ENCODE peak calls at places on chromosome 21, in ten cellular contexts. One of them, this sample, is unnamed.

GRCh38 chr21:40846566-40847411 is at the start of gene DSCAM:
- DNase-seq in spleen: no peak
- DNase-seq in kidney: no peak
- DNase-seq in ovary: no peak
- DNase-seq in lower lobe of right lung: no peak
- DNase-seq in colonic mucosa: no peak
- DNase-seq in upper lobe of right lung: no peak
- DNase-seq in breast epithelium: no peak
- DNase-seq in astrocyte: peak; percentile 18
- DNase-seq in heart left ventricle: no peak
- DNase-seq in this sample: no peak

GRCh38 chr21:43865471-43866181 is 603 bp downstream of the AGPAT3 start:
- DNase-seq in colonic mucosa: peak; percentile 69
- DNase-seq in ovary: peak; percentile 51
- DNase-seq in heart left ventricle: peak; percentile 59
- DNase-seq in lower lobe of right lung: peak; percentile 77
- DNase-seq in astrocyte: no peak
- DNase-seq in breast epithelium: no peak
- DNase-seq in kidney: no peak
- DNase-seq in spleen: peak; percentile 91
- DNase-seq in upper lobe of right lung: peak; percentile 83
- DNase-seq in this sample: peak; percentile 29

GRCh38 chr21:34670220-34670961 is 1.6 kb downstream of the CLIC6 start:
- DNase-seq in lower lobe of right lung: no peak
- DNase-seq in heart left ventricle: no peak
- DNase-seq in colonic mucosa: peak; percentile 60
- DNase-seq in kidney: peak; percentile 74
- DNase-seq in breast epithelium: no peak
- DNase-seq in ovary: peak; percentile 22
- DNase-seq in astrocyte: no peak
- DNase-seq in upper lobe of right lung: peak; percentile 72
- DNase-seq in spleen: peak; percentile 74
- DNase-seq in this sample: no peak

GRCh38 chr21:35390013-35390776 is 341.1 kb upstream of the RUNX1 start:
- DNase-seq in upper lobe of right lung: no peak
- DNase-seq in spleen: no peak
- DNase-seq in breast epithelium: no peak
- DNase-seq in astrocyte: peak; percentile 83
- DNase-seq in kidney: no peak
- DNase-seq in heart left ventricle: no peak
- DNase-seq in lower lobe of right lung: no peak
- DNase-seq in ovary: no peak
- DNase-seq in colonic mucosa: no peak
- DNase-seq in this sample: no peak

GRCh38 chr21:37873655-37874054 is 42.6 kb downstream of the KCNJ6 start:
- DNase-seq in spleen: no peak
- DNase-seq in kidney: no peak
- DNase-seq in breast epithelium: no peak
- DNase-seq in upper lobe of right lung: no peak
- DNase-seq in heart left ventricle: no peak
- DNase-seq in lower lobe of right lung: no peak
- DNase-seq in colonic mucosa: no peak
- DNase-seq in ovary: no peak
- DNase-seq in astrocyte: no peak
- DNase-seq in this sample: no peak

GRCh38 chr21:41219498-41220207 is 51.7 kb downstream of the BACE2 start:
- DNase-seq in upper lobe of right lung: no peak
- DNase-seq in colonic mucosa: no peak
- DNase-seq in spleen: no peak
- DNase-seq in lower lobe of right lung: no peak
- DNase-seq in ovary: no peak
- DNase-seq in breast epithelium: no peak
- DNase-seq in astrocyte: peak; percentile 49
- DNase-seq in kidney: no peak
- DNase-seq in heart left ventricle: no peak
- DNase-seq in this sample: no peak

GRCh38 chr21:29511076-29511475 is 212.4 kb downstream of the BACH1 start:
- DNase-seq in colonic mucosa: no peak
- DNase-seq in heart left ventricle: no peak
- DNase-seq in spleen: no peak
- DNase-seq in ovary: no peak
- DNase-seq in lower lobe of right lung: no peak
- DNase-seq in kidney: no peak
- DNase-seq in astrocyte: peak; percentile 61
- DNase-seq in upper lobe of right lung: no peak
- DNase-seq in breast epithelium: no peak
- DNase-seq in this sample: no peak

GRCh38 chr21:46667191-46667734 is 31.8 kb downstream of the PRMT2 start:
- DNase-seq in lower lobe of right lung: no peak
- DNase-seq in ovary: no peak
- DNase-seq in spleen: no peak
- DNase-seq in upper lobe of right lung: no peak
- DNase-seq in astrocyte: peak; percentile 39
- DNase-seq in kidney: no peak
- DNase-seq in heart left ventricle: no peak
- DNase-seq in colonic mucosa: no peak
- DNase-seq in breast epithelium: no peak
- DNase-seq in this sample: no peak

GRCh38 chr21:45988366-45989347 is 7.1 kb downstream of the COL6A1 start:
- DNase-seq in colonic mucosa: no peak
- DNase-seq in astrocyte: no peak
- DNase-seq in kidney: peak; percentile 65
- DNase-seq in upper lobe of right lung: peak; percentile 50
- DNase-seq in heart left ventricle: peak; percentile 6
- DNase-seq in ovary: peak; percentile 73
- DNase-seq in breast epithelium: peak; percentile 50
- DNase-seq in spleen: peak; percentile 56
- DNase-seq in lower lobe of right lung: no peak
- DNase-seq in this sample: no peak

GRCh38 chr21:21295303-21295702 is 297.1 kb downstream of the NCAM2 start:
- DNase-seq in upper lobe of right lung: no peak
- DNase-seq in kidney: no peak
- DNase-seq in ovary: no peak
- DNase-seq in heart left ventricle: no peak
- DNase-seq in lower lobe of right lung: no peak
- DNase-seq in breast epithelium: no peak
- DNase-seq in spleen: no peak
- DNase-seq in colonic mucosa: no peak
- DNase-seq in astrocyte: no peak
- DNase-seq in this sample: no peak
- H3K27ac ChIP-seq in upper lobe of right lung: no peak overlapping the region
- H3K27ac ChIP-seq in kidney: no peak overlapping the region
- H3K27ac ChIP-seq in ovary: no peak overlapping the region
- H3K27ac ChIP-seq in heart left ventricle: no peak overlapping the region
- H3K27ac ChIP-seq in lower lobe of right lung: no peak overlapping the region
- H3K27ac ChIP-seq in breast epithelium: no peak overlapping the region
- H3K27ac ChIP-seq in spleen: no peak overlapping the region
- H3K27ac ChIP-seq in colonic mucosa: no peak overlapping the region
- H3K27ac ChIP-seq in astrocyte: no peak overlapping the region
- H3K27ac ChIP-seq in this sample: no peak overlapping the region

GRCh38 chr21:42521805-42522204 is 8.2 kb downstream of the SLC37A1 start:
- DNase-seq in ovary: no peak
- DNase-seq in breast epithelium: no peak
- DNase-seq in heart left ventricle: no peak
- DNase-seq in upper lobe of right lung: no peak
- DNase-seq in colonic mucosa: no peak
- DNase-seq in kidney: no peak
- DNase-seq in spleen: no peak
- DNase-seq in lower lobe of right lung: no peak
- DNase-seq in astrocyte: no peak
- DNase-seq in this sample: no peak

GRCh38 chr21:42522271-42522670 is 8.6 kb downstream of the SLC37A1 start:
- DNase-seq in breast epithelium: no peak
- DNase-seq in spleen: no peak
- DNase-seq in heart left ventricle: no peak
- DNase-seq in upper lobe of right lung: no peak
- DNase-seq in kidney: no peak
- DNase-seq in lower lobe of right lung: no peak
- DNase-seq in astrocyte: no peak
- DNase-seq in colonic mucosa: no peak
- DNase-seq in ovary: no peak
- DNase-seq in this sample: no peak

GRCh38 chr21:42521384-42521783 is 7.7 kb downstream of the SLC37A1 start:
- DNase-seq in astrocyte: no peak
- DNase-seq in colonic mucosa: no peak
- DNase-seq in kidney: no peak
- DNase-seq in ovary: no peak
- DNase-seq in heart left ventricle: no peak
- DNase-seq in spleen: no peak
- DNase-seq in lower lobe of right lung: no peak
- DNase-seq in breast epithelium: no peak
- DNase-seq in upper lobe of right lung: no peak
- DNase-seq in this sample: no peak

GRCh38 chr21:42522771-42523170 is 9.1 kb downstream of the SLC37A1 start:
- DNase-seq in heart left ventricle: no peak
- DNase-seq in breast epithelium: no peak
- DNase-seq in spleen: no peak
- DNase-seq in ovary: no peak
- DNase-seq in lower lobe of right lung: no peak
- DNase-seq in colonic mucosa: no peak
- DNase-seq in kidney: no peak
- DNase-seq in upper lobe of right lung: no peak
- DNase-seq in astrocyte: no peak
- DNase-seq in this sample: no peak

DNA sequence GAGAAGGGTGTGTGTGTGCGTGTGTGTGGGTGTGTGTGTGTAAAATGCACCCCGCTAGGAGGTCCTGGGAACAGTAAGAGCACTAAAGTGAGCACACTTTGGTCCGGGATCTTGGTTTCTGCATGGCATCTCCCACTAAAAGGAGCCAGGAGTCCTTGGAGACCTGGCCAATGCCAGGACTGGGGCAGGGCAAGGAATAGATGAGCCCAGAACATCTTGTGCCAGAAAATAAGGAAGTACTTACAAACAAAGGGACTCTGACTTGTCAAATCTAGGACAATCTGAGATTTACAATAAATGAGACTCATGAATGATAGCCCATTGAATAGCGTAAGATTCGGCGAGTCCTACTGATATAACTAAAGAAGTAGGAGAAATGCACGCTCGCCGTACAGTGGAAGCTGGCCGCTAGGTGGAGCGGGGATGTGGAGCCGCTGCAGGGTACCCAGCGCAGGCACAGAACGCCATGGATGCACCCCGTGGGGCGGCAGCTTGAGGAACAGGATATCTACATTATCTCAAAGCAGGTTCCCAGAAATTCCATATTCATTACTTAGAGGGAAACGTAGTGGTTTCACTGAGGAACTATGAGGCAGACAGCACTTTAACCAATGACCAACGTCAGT is 7.1 kb downstream of the SLC37A1 start:
- DNase-seq in astrocyte: no peak
- DNase-seq in kidney: no peak
- DNase-seq in spleen: no peak
- DNase-seq in upper lobe of right lung: no peak
- DNase-seq in colonic mucosa: no peak
- DNase-seq in heart left ventricle: no peak
- DNase-seq in ovary: no peak
- DNase-seq in breast epithelium: no peak
- DNase-seq in lower lobe of right lung: no peak
- DNase-seq in this sample: no peak
- TF ChIP-seq CTCF in astrocyte: peak; percentile 27
- TF ChIP-seq CTCF in kidney: no peak
- TF ChIP-seq CTCF in spleen: no peak
- TF ChIP-seq CTCF in upper lobe of right lung: no peak
- TF ChIP-seq CTCF in colonic mucosa: no peak
- TF ChIP-seq CTCF in heart left ventricle: peak; percentile 5
- TF ChIP-seq CTCF in ovary: no peak
- TF ChIP-seq CTCF in breast epithelium: no peak
- TF ChIP-seq CTCF in lower lobe of right lung: no peak
- TF ChIP-seq CTCF in this sample: no peak

GRCh38 chr21:31553926-31554325 is 105.6 kb upstream of the SOD1 start:
- DNase-seq in lower lobe of right lung: no peak
- DNase-seq in colonic mucosa: no peak
- DNase-seq in heart left ventricle: no peak
- DNase-seq in breast epithelium: no peak
- DNase-seq in ovary: no peak
- DNase-seq in upper lobe of right lung: no peak
- DNase-seq in spleen: no peak
- DNase-seq in astrocyte: no peak
- DNase-seq in kidney: peak; percentile 11
- DNase-seq in this sample: no peak

GRCh38 chr21:31554511-31555022 is 104.9 kb upstream of the SOD1 start:
- DNase-seq in spleen: no peak
- DNase-seq in ovary: no peak
- DNase-seq in lower lobe of right lung: no peak
- DNase-seq in upper lobe of right lung: peak; percentile 16
- DNase-seq in kidney: peak; percentile 3
- DNase-seq in colonic mucosa: no peak
- DNase-seq in breast epithelium: no peak
- DNase-seq in heart left ventricle: no peak
- DNase-seq in astrocyte: peak; percentile 82
- DNase-seq in this sample: no peak

GRCh38 chr21:31555741-31556191 is 103.7 kb upstream of the SOD1 start:
- DNase-seq in upper lobe of right lung: peak; percentile 1
- DNase-seq in colonic mucosa: no peak
- DNase-seq in ovary: no peak
- DNase-seq in heart left ventricle: no peak
- DNase-seq in breast epithelium: no peak
- DNase-seq in kidney: peak; percentile 1
- DNase-seq in astrocyte: no peak
- DNase-seq in spleen: no peak
- DNase-seq in lower lobe of right lung: no peak
- DNase-seq in this sample: no peak

GRCh38 chr21:31552826-31553225 is 106.7 kb upstream of the SOD1 start:
- DNase-seq in lower lobe of right lung: no peak
- DNase-seq in breast epithelium: no peak
- DNase-seq in upper lobe of right lung: peak; percentile 9
- DNase-seq in ovary: no peak
- DNase-seq in kidney: peak; percentile 6
- DNase-seq in spleen: no peak
- DNase-seq in astrocyte: no peak
- DNase-seq in colonic mucosa: no peak
- DNase-seq in heart left ventricle: no peak
- DNase-seq in this sample: no peak

GRCh38 chr21:31553461-31553860 is 106.0 kb upstream of the SOD1 start:
- DNase-seq in heart left ventricle: no peak
- DNase-seq in lower lobe of right lung: no peak
- DNase-seq in ovary: no peak
- DNase-seq in spleen: no peak
- DNase-seq in upper lobe of right lung: peak; percentile 32
- DNase-seq in colonic mucosa: no peak
- DNase-seq in breast epithelium: no peak
- DNase-seq in astrocyte: no peak
- DNase-seq in kidney: peak; percentile 30
- DNase-seq in this sample: no peak
- H3K27ac ChIP-seq in heart left ventricle: no peak overlapping the region
- H3K27ac ChIP-seq in lower lobe of right lung: no peak overlapping the region
- H3K27ac ChIP-seq in ovary: no peak overlapping the region
- H3K27ac ChIP-seq in spleen: no peak overlapping the region
- H3K27ac ChIP-seq in upper lobe of right lung: no peak overlapping the region
- H3K27ac ChIP-seq in colonic mucosa: no peak overlapping the region
- H3K27ac ChIP-seq in breast epithelium: no peak overlapping the region
- H3K27ac ChIP-seq in astrocyte: no peak overlapping the region
- H3K27ac ChIP-seq in kidney: no peak overlapping the region
- H3K27ac ChIP-seq in this sample: no peak overlapping the region

DNA sequence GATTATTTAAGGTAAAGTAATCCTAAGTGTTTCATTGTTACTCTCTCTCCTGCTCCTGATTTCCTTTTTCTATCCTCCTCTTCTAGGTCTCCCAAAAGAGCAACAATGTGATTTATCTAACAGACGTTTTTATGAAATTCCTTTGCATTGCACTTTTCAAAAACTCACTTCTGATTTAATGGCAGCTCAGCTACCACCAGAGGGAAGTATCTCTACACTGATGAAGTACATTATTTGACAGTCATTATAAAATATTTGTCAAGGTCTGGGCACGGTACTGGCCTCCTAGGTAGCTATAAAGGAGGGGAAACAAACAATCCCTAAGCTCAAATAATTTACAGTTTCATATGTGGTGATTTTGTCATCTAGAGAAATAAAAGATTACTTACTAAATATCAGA is 15.6 kb downstream of the TMPRSS15 start:
- DNase-seq in colonic mucosa: no peak
- DNase-seq in kidney: no peak
- DNase-seq in heart left ventricle: no peak
- DNase-seq in spleen: no peak
- DNase-seq in breast epithelium: no peak
- DNase-seq in ovary: no peak
- DNase-seq in upper lobe of right lung: no peak
- DNase-seq in lower lobe of right lung: no peak
- DNase-seq in astrocyte: no peak
- DNase-seq in this sample: no peak
- TF ChIP-seq CTCF in colonic mucosa: no peak
- TF ChIP-seq CTCF in kidney: no peak
- TF ChIP-seq CTCF in heart left ventricle: no peak
- TF ChIP-seq CTCF in spleen: no peak
- TF ChIP-seq CTCF in breast epithelium: no peak
- TF ChIP-seq CTCF in ovary: no peak
- TF ChIP-seq CTCF in upper lobe of right lung: no peak
- TF ChIP-seq CTCF in lower lobe of right lung: no peak
- TF ChIP-seq CTCF in astrocyte: no peak
- TF ChIP-seq CTCF in this sample: no peak